ENCODE peak calls at places on chromosomes 11 and 22, in eight cellular contexts. X is myocyte, H is left colon, P is esophagus muscularis mucosa, I is DMS153, D is SW 1271, T is foreskin fibroblast, Q is upper lobe of right lung. S is an unnamed sample.

GRCh38 chr11:111627591-111627990 is 25.3 kb downstream of the SIK2 start:
- DNase-seq in P (no peak), Q (no peak), H (no peak), T (no peak), D (no peak), I (no peak), X (no peak), S (peak; percentile 84)

GRCh38 chr11:85076535-85077330 is 550.4 kb downstream of the DLG2 start:
- DNase-seq in Q (no peak), I (peak; percentile 15), D (no peak), P (no peak), T (no peak), H (no peak), X (peak; percentile 17), S (peak; percentile 5)

GRCh38 chr11:64331569-64332371 is 8.2 kb upstream of the CCDC88B start:
- DNase-seq in X (peak; percentile 90), T (peak; percentile 92), I (peak; percentile 70), P (no peak), D (peak; percentile 84), H (peak; percentile 90), Q (peak; percentile 95), S (peak; percentile 74)

GRCh38 chr22:41178425-41178975 is 26.6 kb upstream of the L3MBTL2 start:
- DNase-seq in H (no peak), Q (no peak), X (peak; percentile 17), D (no peak), I (no peak), T (no peak), P (no peak), S (no peak)

GRCh38 chr22:36406721-36407120 is 19.0 kb upstream of the MYH9 start:
- DNase-seq in X (no peak), Q (no peak), D (no peak), T (no peak), H (no peak), P (no peak), I (no peak), S (no peak)

GRCh38 chr11:71184421-71185210 is 67.8 kb downstream of the SHANK2 start:
- DNase-seq in X (no peak), P (no peak), D (no peak), I (no peak), Q (peak; percentile 46), H (no peak), T (no peak), S (no peak)

GRCh38 chr11:102120437-102120935 is 10.2 kb downstream of the YAP1 start:
- DNase-seq in X (no peak), T (peak; percentile 47), D (peak; percentile 66), I (no peak), P (no peak), H (no peak), Q (no peak), S (peak; percentile 69)

GRCh38 chr22:50224071-50224470 is 20.8 kb downstream of the TUBGCP6 start:
- DNase-seq in P (no peak), X (no peak), D (no peak), T (no peak), I (no peak), Q (no peak), H (no peak), S (no peak)

S was measured in fibroblast of gingiva.